ENCODE peak calls at places on chromosomes 11 and 22, in five cellular contexts. B is SK-N-SH, N is GM12878, K is HCT116, F is GM23338. U is an unnamed sample.

GRCh38 chr22:37401401-37401859 is 25.8 kb downstream of the ELFN2 start:
- DNase-seq in B (no peak), N (no peak), K (no peak), F (no peak), U (no peak)

GRCh38 chr22:28942333-28942732 is 59.0 kb downstream of the ZNRF3 start:
- DNase-seq in B (no peak), N (no peak), K (no peak), F (no peak), U (no peak)

GRCh38 chr11:9527481-9528140 is 45.9 kb upstream of the WEE1 start:
- DNase-seq in B (no peak), N (no peak), K (peak; percentile 22), F (no peak), U (no peak)

GRCh38 chr11:19419813-19420212 is 179.1 kb upstream of the E2F8 start:
- DNase-seq in B (no peak), N (no peak), K (no peak), F (no peak), U (no peak)

GRCh38 chr11:112310867-112311266 is 50.2 kb upstream of the PLET1 start:
- DNase-seq in B (no peak), N (no peak), K (no peak), F (no peak), U (no peak)

GRCh38 chr11:68213135-68213515 is at the start of gene KMT5B:
- DNase-seq in B (peak; percentile 78), N (no peak), K (peak; percentile 12), F (peak; percentile 72), U (no peak)

GRCh38 chr22:25365491-25366261 is 146.2 kb downstream of the CRYBB2 start:
- DNase-seq in B (no peak), N (no peak), K (no peak), F (no peak), U (no peak)

GRCh38 chr11:32176223-32176811 is 85.4 kb downstream of the RCN1 start:
- DNase-seq in B (peak; percentile 72), N (peak; percentile 64), K (peak; percentile 90), F (peak; percentile 88), U (peak; percentile 61)

GRCh38 chr11:12721816-12722604 is 47.8 kb downstream of the TEAD1 start:
- DNase-seq in B (no peak), N (no peak), K (no peak), F (peak; percentile 59), U (no peak)

GRCh38 chr11:117098269-117099231 is at the start of gene SIK3:
- DNase-seq in B (peak; percentile 100), N (peak; percentile 53), K (peak; percentile 69), F (peak; percentile 94), U (peak; percentile 83)

GRCh38 chr11:119782021-119782420 is 53.0 kb upstream of the NECTIN1 start:
- DNase-seq in B (no peak), N (no peak), K (no peak), F (peak; percentile 70), U (no peak)

GRCh38 chr22:18056161-18056666 is 21.6 kb upstream of the PEX26 start:
- DNase-seq in B (peak; percentile 81), N (no peak), K (no peak), F (no peak), U (no peak)

GRCh38 chr22:23845661-23846469 is 7.1 kb upstream of the DERL3 start:
- DNase-seq in B (peak; percentile 46), N (no peak), K (no peak), F (no peak), U (no peak)

GRCh38 chr11:104602643-104603042 is 295.6 kb downstream of the CASP12 start:
- DNase-seq in B (no peak), N (no peak), K (no peak), F (no peak), U (no peak)

GRCh38 chr11:77407613-77408012 is 66.3 kb downstream of the PAK1 start:
- DNase-seq in B (peak; percentile 65), N (no peak), K (peak; percentile 51), F (peak; percentile 21), U (no peak)

GRCh38 chr22:17307566-17307965 is 61.7 kb upstream of the CECR2 start:
- DNase-seq in B (no peak), N (no peak), K (no peak), F (peak; percentile 56), U (no peak)

GRCh38 chr11:104700609-104701008 is 197.7 kb downstream of the CASP12 start:
- DNase-seq in B (no peak), N (no peak), K (no peak), F (no peak), U (no peak)

GRCh38 chr11:34651551-34651950 is 30.7 kb downstream of the EHF start:
- DNase-seq in B (no peak), N (no peak), K (no peak), F (peak; percentile 47), U (no peak)

DNA sequence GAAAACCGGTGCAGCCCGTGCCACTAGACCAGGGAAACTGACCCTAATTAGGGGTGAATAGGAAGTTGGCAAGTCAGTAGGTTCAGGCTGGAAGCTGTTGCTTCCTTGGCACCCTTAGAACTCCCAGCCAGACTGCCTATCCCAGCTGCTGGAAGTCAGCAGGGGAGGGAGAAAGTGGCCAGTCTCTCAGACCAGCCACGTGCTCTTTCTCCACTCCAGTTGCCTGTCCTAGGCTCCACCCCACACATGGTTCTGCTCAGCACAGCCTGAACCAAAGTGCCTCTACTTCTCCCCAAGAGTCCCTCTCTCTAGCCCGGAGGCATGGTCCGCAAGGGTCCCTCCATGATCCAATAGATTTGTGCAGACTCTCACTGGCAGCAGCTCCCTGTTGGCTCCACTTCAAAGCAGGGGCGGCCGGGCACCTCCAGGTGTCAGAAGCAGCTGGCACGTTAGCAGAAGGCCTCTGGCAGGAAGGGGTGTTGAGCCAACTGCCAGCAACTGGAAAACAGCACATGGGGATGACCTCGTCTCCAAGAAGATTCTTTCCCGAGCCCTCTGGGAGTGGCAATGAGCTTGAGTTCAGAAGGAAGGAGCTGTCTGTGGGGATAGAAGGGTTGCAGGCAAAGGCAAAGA is 27.7 kb downstream of the ARFGAP2 start:
- DNase-seq in B (no peak), N (no peak), K (no peak), F (no peak), U (no peak)
- TF ChIP-seq REST in B (no peak), N (no peak), K (no peak), F (no peak), U (no peak)

GRCh38 chr11:89477175-89477574 is 14.0 kb downstream of the NOX4 start:
- DNase-seq in B (no peak), N (no peak), K (peak; percentile 12), F (peak; percentile 55), U (no peak)
- TF ChIP-seq CTCF in B (no peak), N (no peak), K (no peak), F (peak; percentile 51), U (no peak)

GRCh38 chr22:30857103-30857502 is 111.5 kb downstream of the MORC2 start:
- DNase-seq in B (no peak), N (no peak), K (no peak), F (no peak), U (no peak)
- TF ChIP-seq REST in B (no peak), N (no peak), K (no peak), F (no peak), U (no peak)

DNA sequence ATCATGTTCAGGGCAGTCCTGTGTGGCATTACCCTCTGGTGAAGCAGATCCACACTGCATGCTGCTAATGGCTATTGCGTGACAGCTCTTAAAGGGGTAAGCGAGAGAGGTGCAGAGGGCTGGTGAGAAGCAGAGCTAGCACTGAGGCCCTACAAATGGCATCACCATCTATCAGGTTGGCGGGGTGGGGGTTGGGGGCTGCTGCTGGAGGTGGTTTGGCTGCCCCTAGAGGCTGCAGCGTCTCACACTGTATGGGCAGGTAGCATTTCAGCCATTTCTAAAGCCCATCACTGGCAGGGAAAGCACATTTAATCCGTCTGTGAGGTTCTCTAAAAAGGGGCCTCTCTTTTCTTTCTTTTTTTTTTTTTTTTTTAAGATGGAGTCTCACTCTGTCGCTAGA is 16.8 kb upstream of the TMA7B start:
- DNase-seq in B (no peak), N (no peak), K (no peak), F (peak; percentile 83), U (no peak)
- TF ChIP-seq CTCF in B (no peak), N (peak; percentile 2), K (peak; percentile 53), F (peak; percentile 56), U (no peak)

U was measured in HL-60.